ENCODE peak calls at places on chromosomes 3 and 15, in ten cellular contexts. A is cardiac fibroblast; J is body of pancreas; G is activated CD8-positive, alpha-beta T cell treated with anti-CD3 and anti-CD28 coated beads for 36 hours; V is posterior vena cava; I is Karpas-422; L is cardiac muscle cell; Q is HTR-8/SVneo; P is stimulated activated CD8-positive, alpha-beta memory T cell treated with anti-CD3 and anti-CD28 coated beads, Interleukin-4, amount 100 ng/mL, for 24 hours; C is activated naive CD8-positive, alpha-beta T cell treated with anti-CD3 and anti-CD28 coated beads, Interleukin-2, amount 10 ng/mL, durations not matched to agents 7 days and 5 days. R is an unnamed sample.
A peak's percentile ranks its signal among the peaks of the same experiment; 100 is the strongest.

GRCh38 chr15:76467136-76467535 is 130.6 kb downstream of the ISL2 start:
- DNase-seq in A (no peak), J (no peak), G (no peak), V (no peak), I (no peak), L (no peak), Q (no peak), P (no peak), C (no peak), R (no peak)

GRCh38 chr15:29533667-29534066 is 264.0 kb upstream of the NSMCE3 start:
- DNase-seq in A (no peak), J (no peak), G (no peak), V (no peak), I (no peak), L (no peak), Q (no peak), P (no peak), C (no peak), R (no peak)

GRCh38 chr3:71532639-71533395 is 50.7 kb downstream of the FOXP1 start:
- DNase-seq in A (peak; percentile 47), J (no peak), G (no peak), V (no peak), I (no peak), L (no peak), Q (no peak), P (no peak), C (no peak), R (no peak)

GRCh38 chr15:83127547-83128150 is 20.2 kb downstream of the TM6SF1 start:
- DNase-seq in A (peak; percentile 11), J (no peak), G (no peak), V (no peak), I (no peak), L (no peak), Q (no peak), P (no peak), C (no peak), R (no peak)

GRCh38 chr3:177977381-177978158 is 558.7 kb upstream of the KCNMB2 start:
- DNase-seq in A (peak; percentile 95), J (no peak), G (no peak), V (no peak), I (no peak), L (no peak), Q (peak; percentile 70), P (no peak), C (no peak), R (no peak)

GRCh38 chr3:57852896-57853295 is 96.8 kb downstream of the SLMAP start:
- DNase-seq in A (peak; percentile 41), J (no peak), G (no peak), V (no peak), I (no peak), L (no peak), Q (peak; percentile 27), P (no peak), C (no peak), R (no peak)

GRCh38 chr15:89857673-89858072 is 36.1 kb downstream of the AP3S2 start:
- DNase-seq in A (no peak), J (peak; percentile 50), G (no peak), V (no peak), I (no peak), L (no peak), Q (no peak), P (no peak), C (no peak), R (peak; percentile 73)

GRCh38 chr3:27216955-27217552 is 152.1 kb downstream of the NEK10 start:
- DNase-seq in A (peak; percentile 59), J (no peak), G (no peak), V (no peak), I (no peak), L (no peak), Q (peak; percentile 22), P (no peak), C (no peak), R (no peak)

GRCh38 chr3:134937256-134938023 is 142.4 kb downstream of the EPHB1 start:
- DNase-seq in A (peak; percentile 2), J (no peak), G (no peak), V (no peak), I (no peak), L (no peak), Q (no peak), P (no peak), C (no peak), R (no peak)

GRCh38 chr3:123449092-123449985 is 449 bp upstream of the ADCY5 start:
- DNase-seq in A (peak; percentile 6), J (peak; percentile 22), G (peak; percentile 10), V (no peak), I (no peak), L (peak; percentile 72), Q (peak; percentile 15), P (no peak), C (peak; percentile 47), R (no peak)

GRCh38 chr3:107345968-107346367 is 31.3 kb upstream of the CCDC54 start:
- DNase-seq in A (no peak), J (no peak), G (no peak), V (no peak), I (no peak), L (no peak), Q (no peak), P (no peak), C (no peak), R (no peak)

GRCh38 chr3:127753898-127754410 is 68.4 kb downstream of the MGLL start:
- DNase-seq in A (no peak), J (no peak), G (peak; percentile 32), V (peak; percentile 76), I (no peak), L (no peak), Q (no peak), P (no peak), C (no peak), R (no peak)

GRCh38 chr3:188049890-188050530 is 103.9 kb upstream of the LPP start:
- DNase-seq in A (no peak), J (no peak), G (peak; percentile 47), V (no peak), I (peak; percentile 54), L (no peak), Q (no peak), P (no peak), C (peak; percentile 58), R (no peak)

GRCh38 chr3:17583530-17583929 is 158.9 kb downstream of the TBC1D5 start:
- DNase-seq in A (peak; percentile 25), J (no peak), G (no peak), V (no peak), I (no peak), L (no peak), Q (no peak), P (no peak), C (no peak), R (no peak)

GRCh38 chr3:144552642-144553041 is 581.0 kb downstream of the DIPK2A start:
- DNase-seq in A (no peak), J (no peak), G (no peak), V (no peak), I (no peak), L (no peak), Q (no peak), P (no peak), C (no peak), R (no peak)

GRCh38 chr15:74234598-74234875 is 1.6 kb upstream of the CCDC33 start:
- DNase-seq in A (no peak), J (no peak), G (no peak), V (no peak), I (no peak), L (no peak), Q (no peak), P (no peak), C (no peak), R (no peak)

GRCh38 chr15:67547064-67547463 is 4.6 kb downstream of the MAP2K5 start:
- DNase-seq in A (no peak), J (no peak), G (no peak), V (no peak), I (no peak), L (no peak), Q (no peak), P (no peak), C (no peak), R (no peak)

GRCh38 chr15:92683511-92683834 is 27.9 kb upstream of the FAM174B start:
- DNase-seq in A (peak; percentile 22), J (peak; percentile 60), G (no peak), V (no peak), I (no peak), L (peak; percentile 55), Q (peak; percentile 25), P (no peak), C (no peak), R (no peak)

GRCh38 chr15:40469776-40470390 is 901 bp upstream of the CHST14 start:
- DNase-seq in A (peak; percentile 25), J (no peak), G (no peak), V (no peak), I (no peak), L (peak; percentile 15), Q (no peak), P (no peak), C (no peak), R (no peak)

GRCh38 chr15:101277943-101278564 is 769 bp upstream of the SELENOS start:
- DNase-seq in A (no peak), J (no peak), G (no peak), V (no peak), I (peak; percentile 50), L (no peak), Q (no peak), P (no peak), C (no peak), R (no peak)

GRCh38 chr3:181623924-181624694 is 87.6 kb upstream of the SOX2 start:
- DNase-seq in A (peak; percentile 72), J (no peak), G (no peak), V (no peak), I (no peak), L (peak; percentile 6), Q (no peak), P (no peak), C (no peak), R (no peak)

GRCh38 chr15:65731926-65732325 is 60.2 kb downstream of the DENND4A start:
- DNase-seq in A (peak; percentile 35), J (no peak), G (no peak), V (no peak), I (no peak), L (no peak), Q (no peak), P (no peak), C (no peak), R (no peak)

GRCh38 chr3:50226888-50227389 is 9.1 kb upstream of the GNAI2 start:
- DNase-seq in A (peak; percentile 45), J (no peak), G (peak; percentile 62), V (peak; percentile 86), I (peak; percentile 75), L (peak; percentile 43), Q (no peak), P (no peak), C (no peak), R (no peak)

GRCh38 chr3:66492672-66493071 is 8.2 kb downstream of the LRIG1 start:
- DNase-seq in A (no peak), J (peak; percentile 55), G (no peak), V (no peak), I (no peak), L (no peak), Q (no peak), P (no peak), C (no peak), R (peak; percentile 55)

GRCh38 chr3:170524072-170524471 is 61.8 kb downstream of the SLC7A14 start:
- DNase-seq in A (peak; percentile 32), J (no peak), G (no peak), V (no peak), I (no peak), L (no peak), Q (no peak), P (no peak), C (no peak), R (no peak)

GRCh38 chr3:104604326-104605010 is 762.2 kb upstream of the ALCAM start:
- DNase-seq in A (peak; percentile 62), J (no peak), G (no peak), V (no peak), I (no peak), L (peak; percentile 21), Q (peak; percentile 20), P (no peak), C (no peak), R (no peak)

R was measured in left colon.